ENCODE peak calls at places on chromosomes 7 and 10, in five cellular contexts. C is thoracic aorta, X is GM10248, U is GM06990, B is AG09309. K is an unnamed sample.

GRCh38 chr7:102044984-102045673 is 227.7 kb downstream of the CUX1 start:
- DNase-seq in B (peak), X (no peak), U (no peak), C (no peak), K (no peak)

GRCh38 chr7:3027455-3027854 is 16.2 kb downstream of the CARD11 start:
- DNase-seq in X (no peak), B (no peak), U (no peak), C (no peak), K (no peak)

GRCh38 chr7:86916277-86916825 is 143.1 kb downstream of the ELAPOR2 start:
- DNase-seq in B (no peak), C (no peak), X (no peak), U (no peak), K (no peak)

GRCh38 chr10:91587710-91588638 is 44.9 kb downstream of the PPP1R3C start:
- DNase-seq in X (no peak), B (peak), U (no peak), C (no peak), K (no peak)

GRCh38 chr10:78328592-78329404 is 295.1 kb downstream of the RPS24 start:
- DNase-seq in U (no peak), X (no peak), B (no peak), C (no peak), K (no peak)

GRCh38 chr7:108152198-108152597 is 22.0 kb upstream of the LAMB4 start:
- DNase-seq in B (no peak), U (no peak), C (no peak), X (no peak), K (no peak)

GRCh38 chr10:103872137-103872933 is 17.0 kb upstream of the SH3PXD2A start:
- DNase-seq in C (no peak), B (no peak), U (no peak), X (no peak), K (no peak)

GRCh38 chr10:96270564-96270963 is 805 bp downstream of the BLNK start:
- DNase-seq in C (no peak), X (no peak), B (no peak), U (no peak), K (no peak)

GRCh38 chr7:99551767-99552463 is at the start of gene FAM200A:
- DNase-seq in X (peak), U (peak), B (peak), C (peak), K (peak)

GRCh38 chr7:138247081-138247480 is 170.8 kb downstream of the AKR1D1 start:
- DNase-seq in X (no peak), B (no peak), C (no peak), U (no peak), K (no peak)

GRCh38 chr7:16813232-16813616 is 8.4 kb upstream of the AGR2 start:
- DNase-seq in B (no peak), U (no peak), C (no peak), X (no peak), K (no peak)

GRCh38 chr7:151366872-151367207 is 25.2 kb downstream of the NUB1 start:
- DNase-seq in B (peak), C (no peak), U (no peak), X (no peak), K (no peak)

GRCh38 chr7:47073284-47073683 is 508.6 kb downstream of the TNS3 start:
- DNase-seq in U (no peak), B (no peak), X (no peak), C (no peak), K (no peak)

GRCh38 chr10:129101232-129101980 is 365.6 kb upstream of the MGMT start:
- DNase-seq in X (no peak), C (no peak), B (no peak), U (no peak), K (no peak)

GRCh38 chr7:50655490-50655889 is 90.3 kb upstream of the DDC start:
- DNase-seq in C (no peak), U (no peak), B (no peak), X (no peak), K (no peak)

GRCh38 chr7:97635622-97636021 is 96.3 kb upstream of the TAC1 start:
- DNase-seq in X (no peak), C (no peak), U (no peak), B (no peak), K (no peak)

GRCh38 chr10:123870260-123870659 is 21.3 kb downstream of the CPXM2 start:
- DNase-seq in U (no peak), C (no peak), B (no peak), X (no peak), K (no peak)

GRCh38 chr7:39758234-39758970 is 135.0 kb downstream of the RALA start:
- DNase-seq in B (no peak), X (no peak), U (no peak), C (no peak), K (no peak)

GRCh38 chr7:70696139-70696782 is 435.7 kb upstream of the GALNT17 start:
- DNase-seq in X (no peak), U (peak), C (no peak), B (no peak), K (no peak)

GRCh38 chr10:124695259-124695658 is 48.9 kb downstream of the FAM53B start:
- DNase-seq in U (no peak), X (no peak), B (no peak), C (no peak), K (no peak)

GRCh38 chr10:25294032-25294926 is 119.5 kb downstream of the GPR158 start:
- DNase-seq in C (no peak), X (no peak), U (no peak), B (no peak), K (no peak)

GRCh38 chr7:18393465-18394118 is 102.0 kb upstream of the HDAC9 start:
- DNase-seq in C (no peak), X (no peak), U (no peak), B (peak), K (no peak)

GRCh38 chr7:115734643-115735042 is 295.9 kb downstream of the TFEC start:
- DNase-seq in U (no peak), C (no peak), X (no peak), B (no peak), K (no peak)

GRCh38 chr7:135159359-135160087 is 11.0 kb downstream of the CYREN start:
- DNase-seq in X (no peak), C (no peak), U (no peak), B (no peak), K (no peak)

GRCh38 chr10:3995302-3996210 is 210.5 kb upstream of the KLF6 start:
- DNase-seq in X (no peak), C (no peak), U (no peak), B (peak), K (no peak)

GRCh38 chr7:140402178-140402835 is 1.6 kb upstream of the RAB19 start:
- DNase-seq in B (peak), U (no peak), X (no peak), C (no peak), K (no peak)

GRCh38 chr7:144854839-144855424 is 19.1 kb upstream of the TPK1 start:
- DNase-seq in U (no peak), X (no peak), C (no peak), B (no peak), K (no peak)

GRCh38 chr10:29688230-29688634 is 53.5 kb upstream of the SVIL start:
- DNase-seq in X (no peak), C (no peak), U (no peak), B (no peak), K (no peak)

GRCh38 chr7:45978731-45979211 is 57.7 kb upstream of the IGFBP3 start:
- DNase-seq in B (no peak), X (peak), C (no peak), U (no peak), K (no peak)

DNA sequence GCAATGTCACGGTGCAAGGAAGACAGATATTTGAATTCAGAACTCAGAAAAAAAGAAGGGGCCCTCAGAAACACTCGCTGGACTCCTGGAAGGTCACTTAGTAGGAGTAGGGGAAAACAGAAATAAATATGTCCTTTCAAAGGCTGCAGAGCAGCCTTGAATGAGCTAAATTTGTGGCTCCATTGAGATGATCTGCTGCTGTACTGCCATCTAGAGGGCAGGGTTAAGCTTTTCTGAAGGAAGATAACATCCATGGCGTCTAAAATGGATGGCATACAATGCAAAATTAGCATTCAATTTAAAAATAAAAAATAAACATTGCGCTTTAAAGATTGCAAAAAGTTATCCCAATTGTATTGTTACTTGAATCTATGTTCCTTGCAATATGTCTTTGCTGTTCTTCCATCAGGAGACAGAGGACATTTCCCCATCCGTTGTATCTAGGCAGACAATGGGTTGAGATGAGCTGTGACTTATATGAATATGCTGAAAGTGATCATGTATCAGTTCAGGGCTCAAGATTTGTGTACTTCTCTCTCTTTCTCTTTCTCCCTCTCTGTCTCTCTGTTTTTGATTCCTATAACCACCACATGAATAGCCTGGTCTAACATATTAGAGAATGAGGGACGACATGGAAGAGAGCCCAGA is 642.2 kb downstream of the SH2D4B start:
- DNase-seq in C (no peak), B (no peak), U (no peak), X (peak), K (no peak)
- TF ChIP-seq CTCF in C (no peak), B (peak), U (peak), X (peak), K (no peak)

DNA sequence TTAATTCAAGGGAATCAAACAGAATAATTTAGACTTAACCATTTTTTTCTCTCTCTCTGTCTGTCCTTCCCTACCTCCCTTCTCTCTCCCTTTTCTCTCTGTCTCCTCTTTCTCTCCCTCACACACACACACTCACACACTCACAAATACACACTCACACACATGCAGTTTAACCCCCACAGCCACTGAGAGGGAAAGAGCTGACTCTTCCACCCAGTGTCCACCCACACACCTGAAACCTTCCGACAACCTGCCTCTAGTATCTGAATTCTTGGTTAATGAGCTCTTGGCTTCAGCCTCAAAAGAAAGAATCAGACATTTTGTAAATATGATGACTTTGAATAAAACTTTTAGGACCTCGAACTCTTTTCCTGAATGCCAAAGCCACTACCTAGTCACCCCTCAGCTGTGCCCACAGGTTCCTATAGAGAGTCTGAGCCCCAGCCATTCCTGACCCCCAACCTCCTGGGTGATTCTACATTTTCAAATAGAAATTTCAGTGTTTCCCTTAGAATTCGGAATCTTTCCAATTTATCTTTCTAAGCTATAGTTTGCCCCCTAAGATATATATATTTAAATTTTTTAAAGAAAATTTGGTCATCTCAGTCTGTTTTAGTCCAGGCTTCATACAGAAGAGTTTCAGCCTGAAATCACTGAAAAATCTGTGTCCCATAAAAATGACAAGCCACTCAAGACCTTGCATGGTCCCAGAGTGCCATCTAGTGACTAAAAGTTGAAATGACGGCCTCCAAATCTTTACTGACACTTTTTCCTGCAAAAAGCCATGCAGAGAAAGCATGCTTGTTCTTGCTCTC is 202.8 kb downstream of the IPMK start:
- DNase-seq in X (peak), U (no peak), B (peak), C (no peak), K (no peak)
- TF ChIP-seq CTCF in X (peak), U (peak), B (peak), C (peak), K (no peak)

GRCh38 chr10:69936091-69936490 is 116.6 kb upstream of the MACROH2A2 start:
- DNase-seq in X (peak), B (no peak), U (no peak), C (no peak), K (no peak)
- TF ChIP-seq CTCF in X (peak), B (peak), U (peak), C (no peak), K (no peak)

DNA sequence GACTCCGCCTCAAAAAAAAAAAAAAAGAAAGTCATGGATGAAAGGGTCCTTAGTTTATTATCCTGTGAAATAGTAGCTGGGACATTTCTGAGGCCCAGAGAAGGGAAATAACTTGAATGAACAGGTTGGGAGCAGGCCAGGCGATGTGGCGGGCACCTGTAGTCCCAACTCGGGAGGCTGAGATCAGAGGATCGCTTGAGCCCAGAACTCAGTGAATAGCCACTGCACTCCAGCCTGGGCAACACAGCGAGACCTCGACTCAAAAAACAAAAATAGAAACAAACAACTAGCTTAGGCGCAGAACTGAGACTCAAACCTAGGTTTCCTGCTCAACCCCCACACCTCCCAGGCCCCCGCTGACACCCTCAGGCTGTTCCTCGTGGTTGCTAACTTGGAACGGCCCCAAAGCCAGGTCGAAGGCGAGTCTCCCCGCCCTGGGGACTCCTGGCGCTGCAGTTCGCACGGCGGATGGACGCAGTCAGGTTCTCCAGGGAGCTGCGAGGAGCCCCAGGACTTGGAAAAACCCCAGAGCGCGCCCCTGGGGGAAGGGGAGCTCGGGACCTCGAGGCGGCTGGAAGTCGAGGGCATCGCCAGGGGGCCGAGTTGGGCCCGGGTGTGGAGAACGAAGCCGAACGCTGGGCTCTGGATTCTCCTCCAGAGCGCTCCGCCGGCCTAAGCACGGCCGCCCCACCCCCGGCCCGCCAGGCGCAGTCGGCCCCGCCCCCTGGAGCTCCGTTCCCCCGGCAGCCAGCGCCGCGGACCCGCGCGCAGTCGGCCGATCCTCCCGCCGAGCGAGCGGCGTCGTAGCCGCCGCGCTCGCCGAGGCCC is at the start of gene STOX1:
- DNase-seq in C (no peak), U (peak), X (peak), B (no peak), K (peak)
- TF ChIP-seq CTCF in C (no peak), U (peak), X (no peak), B (no peak), K (no peak)

GRCh38 chr10:114538544-114538906 is 119.5 kb downstream of the ABLIM1 start:
- DNase-seq in X (no peak), B (no peak), U (no peak), C (no peak), K (peak)
- TF ChIP-seq CTCF in X (no peak), B (no peak), U (no peak), C (no peak), K (no peak)